ENCODE peak calls at places on chromosomes 12 and 14, in nine cellular contexts. P is EL; H is stimulated activated naive B cell treated with anti-CD40 and anti-IgM and Interleukin-4, amounts not matched to agents 10 μg/mL and 1 μg/mL and 100 μg/mL, for 72 hours; M is RPMI7951; B is astrocyte; T is AG04450; G is germinal center; X is stimulated activated CD8-positive, alpha-beta memory T cell treated with anti-CD3 and anti-CD28 coated beads, Interleukin-7, amount 100 ng/mL, for 1 hour; L is endothelial cell. U is an unnamed sample.

GRCh38 chr12:131123817-131124216 is 170.1 kb downstream of the ADGRD1 start:
- DNase-seq in H (no peak), B (no peak), X (no peak), L (no peak), G (no peak), P (no peak), T (no peak), M (no peak), U (no peak)

GRCh38 chr12:119245904-119246494 is 67.3 kb downstream of the HSPB8 start:
- DNase-seq in M (no peak), G (no peak), H (no peak), L (no peak), X (no peak), P (no peak), T (no peak), B (no peak), U (no peak)

GRCh38 chr12:6426882-6427671 is 17.7 kb upstream of the CD27 start:
- DNase-seq in B (no peak), P (no peak), G (peak; percentile 71), L (no peak), X (peak; percentile 59), T (no peak), H (peak; percentile 95), M (no peak), U (no peak)

GRCh38 chr12:81500788-81501187 is 258.4 kb downstream of the PPFIA2 start:
- DNase-seq in L (no peak), B (no peak), H (no peak), G (no peak), M (no peak), P (no peak), X (no peak), T (no peak), U (no peak)

GRCh38 chr14:104925941-104926609 is 1.4 kb downstream of the PLD4 start:
- DNase-seq in P (peak; percentile 26), T (no peak), M (no peak), H (no peak), G (no peak), L (no peak), B (no peak), X (no peak), U (no peak)

GRCh38 chr14:96754162-96754844 is 42.9 kb upstream of the VRK1 start:
- DNase-seq in G (no peak), X (no peak), T (no peak), B (peak; percentile 6), L (no peak), M (peak; percentile 41), P (peak; percentile 35), H (no peak), U (no peak)

GRCh38 chr12:70448371-70448770 is 82.3 kb downstream of the KCNMB4 start:
- DNase-seq in M (peak; percentile 64), H (no peak), P (peak; percentile 48), B (peak; percentile 24), L (no peak), X (no peak), G (no peak), T (no peak), U (no peak)

GRCh38 chr12:116434155-116435065 is 124.8 kb upstream of the MAP1LC3B2 start:
- DNase-seq in L (peak; percentile 43), B (peak; percentile 80), G (no peak), X (no peak), P (peak; percentile 95), H (no peak), M (peak; percentile 93), T (peak; percentile 79), U (no peak)

GRCh38 chr12:95615735-95616134 is 64.5 kb upstream of the USP44 start:
- DNase-seq in X (no peak), M (no peak), L (no peak), P (no peak), H (no peak), G (no peak), T (no peak), B (peak; percentile 60), U (no peak)

GRCh38 chr12:49811136-49811535 is 17.1 kb downstream of the NCKAP5L start:
- DNase-seq in G (no peak), M (no peak), B (no peak), P (no peak), H (no peak), L (no peak), X (no peak), T (no peak), U (no peak)

GRCh38 chr12:47082963-47083621 is 3.3 kb upstream of the AMIGO2 start:
- DNase-seq in M (peak; percentile 96), T (peak; percentile 57), X (no peak), P (peak; percentile 97), G (no peak), L (no peak), B (peak; percentile 97), H (no peak), U (no peak)

GRCh38 chr14:94203473-94204210 is 29.5 kb downstream of the PPP4R4 start:
- DNase-seq in M (no peak), P (no peak), L (no peak), H (no peak), G (no peak), X (no peak), B (peak; percentile 6), T (no peak), U (no peak)

GRCh38 chr12:16062611-16063010 is 151.5 kb downstream of the DERA start:
- DNase-seq in L (no peak), H (no peak), P (peak; percentile 9), X (no peak), B (peak; percentile 33), T (no peak), G (no peak), M (no peak), U (no peak)

GRCh38 chr12:90741611-90742010 is 213.4 kb downstream of the CCER1 start:
- DNase-seq in B (no peak), L (no peak), P (peak; percentile 4), X (no peak), T (no peak), G (no peak), H (no peak), M (no peak), U (no peak)

GRCh38 chr12:3752096-3752709 is 706 bp downstream of the CRACR2A start:
- DNase-seq in G (peak; percentile 70), M (peak; percentile 73), T (no peak), X (no peak), B (no peak), L (peak; percentile 19), P (peak; percentile 26), H (peak; percentile 61), U (peak; percentile 65)

GRCh38 chr12:132218915-132219314 is 74.7 kb downstream of the NOC4L start:
- DNase-seq in M (no peak), P (no peak), X (no peak), T (no peak), B (no peak), H (no peak), G (peak; percentile 44), L (peak; percentile 52), U (peak; percentile 47)

GRCh38 chr14:75328575-75328974 is 49.9 kb downstream of the FOS start:
- DNase-seq in L (no peak), B (no peak), P (no peak), M (no peak), T (no peak), G (no peak), H (no peak), X (no peak), U (no peak)